ENCODE peak calls at places on chromosomes 16 and 17, in ten cellular contexts. N is gastrocnemius medialis, Y is GM20000, S is Panc1, P is AG10803, I is astrocyte, A is PC-3, F is BJ, C is astrocyte of the cerebellum, O is dorsolateral prefrontal cortex. Z is an unnamed sample.

GRCh38 chr17:72404872-72405271 is 284.1 kb downstream of the SOX9 start:
- DNase-seq in N (no peak), Y (no peak), S (no peak), P (peak), I (peak), A (peak), F (no peak), C (no peak), O (no peak), Z (peak)

GRCh38 chr16:84115919-84116719 is 623 bp downstream of the MBTPS1 start:
- DNase-seq in N (peak), Y (no peak), S (no peak), P (peak), I (peak), A (peak), F (no peak), C (no peak), O (peak), Z (peak)

GRCh38 chr16:22018559-22018958 is 10.6 kb downstream of the MOSMO start:
- DNase-seq in N (no peak), Y (no peak), S (no peak), P (no peak), I (no peak), A (no peak), F (no peak), C (no peak), O (no peak), Z (no peak)

GRCh38 chr17:50111687-50112655 is 16.8 kb downstream of the PDK2 start:
- DNase-seq in N (peak), Y (no peak), S (no peak), P (no peak), I (no peak), A (no peak), F (no peak), C (no peak), O (no peak), Z (no peak)

GRCh38 chr17:21388066-21388465 is 11.9 kb downstream of the KCNJ12 start:
- DNase-seq in N (no peak), Y (no peak), S (no peak), P (no peak), I (no peak), A (no peak), F (no peak), C (no peak), O (no peak), Z (no peak)

GRCh38 chr17:78438694-78439325 is 60.4 kb downstream of the PGS1 start:
- DNase-seq in N (no peak), Y (no peak), S (no peak), P (no peak), I (no peak), A (no peak), F (no peak), C (no peak), O (no peak), Z (no peak)

GRCh38 chr17:68318103-68318991 is 27.1 kb downstream of the ARSG start:
- DNase-seq in N (peak), Y (no peak), S (peak), P (peak), I (peak), A (peak), F (no peak), C (peak), O (no peak), Z (peak)

GRCh38 chr17:39400547-39401411 is 647 bp downstream of the FBXL20 start:
- DNase-seq in N (peak), Y (no peak), S (no peak), P (peak), I (peak), A (no peak), F (no peak), C (no peak), O (no peak), Z (no peak)

GRCh38 chr16:19837331-19837943 is 47.2 kb downstream of the GPRC5B start:
- DNase-seq in N (no peak), Y (no peak), S (no peak), P (no peak), I (peak), A (no peak), F (no peak), C (no peak), O (no peak), Z (no peak)

GRCh38 chr16:87926246-87927194 is 9.8 kb downstream of the CA5A start:
- DNase-seq in N (no peak), Y (peak), S (no peak), P (no peak), I (no peak), A (no peak), F (no peak), C (no peak), O (no peak), Z (no peak)

GRCh38 chr16:87924937-87925670 is 11.2 kb downstream of the CA5A start:
- DNase-seq in N (peak), Y (no peak), S (no peak), P (no peak), I (no peak), A (peak), F (no peak), C (no peak), O (no peak), Z (no peak)

GRCh38 chr16:87924041-87924851 is 12.1 kb downstream of the CA5A start:
- DNase-seq in N (no peak), Y (peak), S (no peak), P (no peak), I (no peak), A (no peak), F (no peak), C (no peak), O (no peak), Z (no peak)

GRCh38 chr16:87929986-87930385 is 6.3 kb downstream of the CA5A start:
- DNase-seq in N (no peak), Y (no peak), S (no peak), P (no peak), I (no peak), A (no peak), F (no peak), C (no peak), O (no peak), Z (no peak)

DNA sequence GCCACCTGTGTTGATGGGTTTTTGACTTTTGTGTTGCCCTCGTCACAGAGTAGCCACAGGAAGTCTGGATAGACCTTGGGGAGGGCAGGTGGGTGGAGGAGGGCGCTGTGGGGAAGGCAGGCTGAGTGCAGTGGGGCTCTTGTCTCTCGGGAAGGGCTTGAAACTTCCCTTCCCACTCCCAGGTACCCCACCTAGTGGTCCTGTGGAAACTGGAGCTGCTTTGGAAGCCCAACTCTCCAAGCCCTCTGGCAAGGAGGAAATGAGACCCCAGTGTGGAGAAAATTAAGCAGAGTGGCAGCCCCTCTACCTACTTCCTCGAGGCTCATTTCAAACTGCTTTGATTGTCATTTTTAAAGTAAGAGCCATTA is 9.2 kb downstream of the CA5A start:
- DNase-seq in N (no peak), Y (no peak), S (no peak), P (no peak), I (no peak), A (no peak), F (no peak), C (no peak), O (no peak), Z (no peak)
- TF ChIP-seq CTCF in N (no peak), Y (no peak), S (no peak), P (peak), I (no peak), A (no peak), F (no peak), C (peak), O (no peak), Z (no peak)

GRCh38 chr16:73187163-73187562 is 139.2 kb upstream of the ZFHX3 start:
- DNase-seq in N (no peak), Y (no peak), S (no peak), P (no peak), I (no peak), A (no peak), F (no peak), C (no peak), O (no peak), Z (no peak)

GRCh38 chr16:73185737-73186136 is 137.8 kb upstream of the ZFHX3 start:
- DNase-seq in N (no peak), Y (no peak), S (no peak), P (no peak), I (no peak), A (no peak), F (no peak), C (no peak), O (no peak), Z (no peak)

GRCh38 chr16:73186752-73187151 is 138.8 kb upstream of the ZFHX3 start:
- DNase-seq in N (no peak), Y (no peak), S (no peak), P (no peak), I (no peak), A (no peak), F (no peak), C (no peak), O (no peak), Z (no peak)

GRCh38 chr16:73179671-73180370 is 131.9 kb upstream of the ZFHX3 start:
- DNase-seq in N (no peak), Y (no peak), S (no peak), P (no peak), I (no peak), A (no peak), F (no peak), C (no peak), O (no peak), Z (no peak)

GRCh38 chr16:73183678-73184092 is 135.8 kb upstream of the ZFHX3 start:
- DNase-seq in N (no peak), Y (no peak), S (no peak), P (peak), I (no peak), A (no peak), F (no peak), C (no peak), O (no peak), Z (no peak)
- TF ChIP-seq CTCF in N (no peak), Y (no peak), S (no peak), P (peak), I (no peak), A (no peak), F (peak), C (no peak), O (no peak), Z (peak)

DNA sequence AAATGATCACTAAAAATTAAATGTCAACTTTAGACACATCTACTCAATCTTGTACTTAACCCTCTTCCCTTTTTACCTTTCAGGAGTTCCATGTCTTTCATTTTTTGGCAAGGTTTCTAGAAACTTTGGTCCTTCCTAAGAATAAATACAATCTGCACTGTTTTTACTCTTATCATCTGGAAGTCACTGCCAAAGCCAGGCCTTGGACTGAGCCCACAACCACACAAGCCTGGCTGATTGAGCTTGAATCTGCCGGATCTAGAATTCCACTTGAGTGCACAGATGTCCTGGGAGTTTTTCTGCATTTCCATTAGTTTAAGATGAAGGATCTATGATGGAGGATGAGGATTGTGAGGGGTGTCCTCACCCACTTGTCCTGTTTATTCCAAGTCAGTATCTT is 126.1 kb downstream of the VPS53 start:
- DNase-seq in N (no peak), Y (no peak), S (no peak), P (no peak), I (peak), A (no peak), F (no peak), C (peak), O (no peak), Z (no peak)
- TF ChIP-seq CTCF in N (no peak), Y (no peak), S (no peak), P (no peak), I (no peak), A (no peak), F (no peak), C (no peak), O (no peak), Z (no peak)

DNA sequence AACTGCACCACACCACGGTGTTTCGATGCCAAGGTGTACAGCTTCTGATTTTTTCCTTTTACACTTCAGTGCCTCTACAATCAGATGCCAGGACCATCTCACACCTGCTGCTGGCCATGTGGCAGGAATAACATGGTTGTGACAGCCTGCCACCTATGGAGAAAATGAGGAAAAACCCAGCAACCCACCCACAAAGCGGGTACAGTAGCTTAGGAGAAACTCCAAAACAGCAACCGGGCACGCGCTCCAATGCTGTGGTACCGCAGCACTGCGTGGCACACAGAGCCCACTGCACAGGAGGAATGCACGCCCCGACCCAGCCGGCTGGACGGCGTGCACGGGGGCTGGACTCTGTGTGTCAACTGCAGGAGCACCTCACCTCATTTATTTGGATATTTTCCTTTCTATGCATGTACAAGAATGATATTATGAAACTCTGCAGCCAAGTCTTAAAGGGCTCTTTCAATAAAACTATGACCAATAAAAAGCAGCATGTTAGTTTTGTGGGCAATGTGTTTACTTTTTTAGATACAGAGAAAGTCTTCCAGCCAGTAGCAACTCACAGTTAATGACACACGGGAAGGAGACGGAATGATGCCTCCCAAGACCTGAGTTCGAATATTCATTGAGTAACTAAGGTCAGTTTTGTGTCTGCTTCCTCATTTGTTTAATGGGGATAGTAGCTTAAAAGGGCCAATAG is 45.9 kb downstream of the MAP1LC3B start:
- DNase-seq in N (no peak), Y (no peak), S (no peak), P (no peak), I (no peak), A (peak), F (no peak), C (no peak), O (no peak), Z (no peak)
- TF ChIP-seq CTCF in N (no peak), Y (no peak), S (no peak), P (no peak), I (no peak), A (peak), F (no peak), C (no peak), O (no peak), Z (no peak)

GRCh38 chr17:9519873-9520272 is 55.7 kb downstream of the STX8 start:
- DNase-seq in N (no peak), Y (no peak), S (no peak), P (no peak), I (no peak), A (no peak), F (no peak), C (no peak), O (no peak), Z (no peak)

GRCh38 chr17:9520649-9521435 is 54.8 kb downstream of the STX8 start:
- DNase-seq in N (no peak), Y (no peak), S (no peak), P (no peak), I (peak), A (no peak), F (no peak), C (no peak), O (no peak), Z (no peak)

GRCh38 chr17:9517396-9517795 is 58.2 kb downstream of the STX8 start:
- DNase-seq in N (no peak), Y (no peak), S (no peak), P (no peak), I (no peak), A (no peak), F (no peak), C (no peak), O (no peak), Z (no peak)

GRCh38 chr17:9522074-9522473 is 53.5 kb downstream of the STX8 start:
- DNase-seq in N (peak), Y (peak), S (peak), P (peak), I (peak), A (peak), F (no peak), C (peak), O (no peak), Z (peak)
- TF ChIP-seq CTCF in N (peak), Y (peak), S (peak), P (peak), I (peak), A (peak), F (peak), C (peak), O (peak), Z (peak)

Z was measured in HFFc6.